ENCODE peak calls at places on chromosomes 12 and 14, in eight cellular contexts. One of them, this sample, is unnamed.

GRCh38 chr14:91872517-91873470 is 5.5 kb upstream of the TC2N start:
- DNase-seq in WTC11: no peak
- DNase-seq in body of pancreas: peak
- DNase-seq in endothelial cell: no peak
- DNase-seq in GM06990: peak
- DNase-seq in suprapubic skin: peak
- DNase-seq in OCI-LY7: peak
- DNase-seq in cardiac fibroblast: peak
- DNase-seq in this sample: no peak

GRCh38 chr14:41607966-41608663 is 1.4 kb downstream of the LRFN5 start:
- DNase-seq in WTC11: peak
- DNase-seq in body of pancreas: no peak
- DNase-seq in endothelial cell: peak
- DNase-seq in GM06990: no peak
- DNase-seq in suprapubic skin: no peak
- DNase-seq in OCI-LY7: no peak
- DNase-seq in cardiac fibroblast: no peak
- DNase-seq in this sample: no peak

GRCh38 chr14:72904840-72905561 is 11.1 kb upstream of the DPF3 start:
- DNase-seq in WTC11: peak
- DNase-seq in body of pancreas: peak
- DNase-seq in endothelial cell: peak
- DNase-seq in GM06990: no peak
- DNase-seq in suprapubic skin: peak
- DNase-seq in OCI-LY7: peak
- DNase-seq in cardiac fibroblast: peak
- DNase-seq in this sample: no peak

GRCh38 chr12:46371718-46372130 is 849 bp downstream of the SLC38A2 start:
- DNase-seq in WTC11: no peak
- DNase-seq in body of pancreas: peak
- DNase-seq in endothelial cell: peak
- DNase-seq in GM06990: no peak
- DNase-seq in suprapubic skin: peak
- DNase-seq in OCI-LY7: peak
- DNase-seq in cardiac fibroblast: no peak
- DNase-seq in this sample: peak

GRCh38 chr12:71671816-71672215 is 7.7 kb downstream of the THAP2 start:
- DNase-seq in WTC11: no peak
- DNase-seq in body of pancreas: no peak
- DNase-seq in endothelial cell: no peak
- DNase-seq in GM06990: no peak
- DNase-seq in suprapubic skin: no peak
- DNase-seq in OCI-LY7: no peak
- DNase-seq in cardiac fibroblast: no peak
- DNase-seq in this sample: no peak

GRCh38 chr12:64390275-64390851 is at the start of gene C12orf56:
- DNase-seq in WTC11: peak
- DNase-seq in body of pancreas: peak
- DNase-seq in endothelial cell: peak
- DNase-seq in GM06990: no peak
- DNase-seq in suprapubic skin: no peak
- DNase-seq in OCI-LY7: no peak
- DNase-seq in cardiac fibroblast: peak
- DNase-seq in this sample: no peak

GRCh38 chr14:37253905-37254304 is 56.2 kb downstream of the MIPOL1 start:
- DNase-seq in WTC11: no peak
- DNase-seq in body of pancreas: peak
- DNase-seq in endothelial cell: no peak
- DNase-seq in GM06990: no peak
- DNase-seq in suprapubic skin: no peak
- DNase-seq in OCI-LY7: no peak
- DNase-seq in cardiac fibroblast: peak
- DNase-seq in this sample: no peak

GRCh38 chr14:78425332-78425731 is 255.2 kb downstream of the NRXN3 start:
- DNase-seq in WTC11: peak
- DNase-seq in body of pancreas: no peak
- DNase-seq in endothelial cell: no peak
- DNase-seq in GM06990: no peak
- DNase-seq in suprapubic skin: no peak
- DNase-seq in OCI-LY7: no peak
- DNase-seq in cardiac fibroblast: no peak
- DNase-seq in this sample: no peak

GRCh38 chr14:81459421-81459820 is 59.3 kb upstream of the STON2 start:
- DNase-seq in WTC11: no peak
- DNase-seq in body of pancreas: no peak
- DNase-seq in endothelial cell: no peak
- DNase-seq in GM06990: no peak
- DNase-seq in suprapubic skin: no peak
- DNase-seq in OCI-LY7: peak
- DNase-seq in cardiac fibroblast: no peak
- DNase-seq in this sample: no peak

GRCh38 chr14:101073598-101073965 is 170.1 kb upstream of the RTL1 start:
- DNase-seq in WTC11: no peak
- DNase-seq in body of pancreas: no peak
- DNase-seq in endothelial cell: no peak
- DNase-seq in GM06990: no peak
- DNase-seq in suprapubic skin: peak
- DNase-seq in OCI-LY7: no peak
- DNase-seq in cardiac fibroblast: no peak
- DNase-seq in this sample: peak

GRCh38 chr12:121128908-121129704 is 3.6 kb upstream of the P2RX7 start:
- DNase-seq in WTC11: peak
- DNase-seq in body of pancreas: peak
- DNase-seq in endothelial cell: peak
- DNase-seq in GM06990: peak
- DNase-seq in suprapubic skin: peak
- DNase-seq in OCI-LY7: peak
- DNase-seq in cardiac fibroblast: peak
- DNase-seq in this sample: peak

GRCh38 chr12:125678589-125678993 is 613.4 kb downstream of the AACS start:
- DNase-seq in WTC11: no peak
- DNase-seq in body of pancreas: no peak
- DNase-seq in endothelial cell: no peak
- DNase-seq in GM06990: no peak
- DNase-seq in suprapubic skin: no peak
- DNase-seq in OCI-LY7: no peak
- DNase-seq in cardiac fibroblast: no peak
- DNase-seq in this sample: no peak

GRCh38 chr12:75888398-75888797 is 143.2 kb downstream of the PHLDA1 start:
- DNase-seq in WTC11: no peak
- DNase-seq in body of pancreas: no peak
- DNase-seq in endothelial cell: no peak
- DNase-seq in GM06990: no peak
- DNase-seq in suprapubic skin: no peak
- DNase-seq in OCI-LY7: no peak
- DNase-seq in cardiac fibroblast: no peak
- DNase-seq in this sample: no peak

GRCh38 chr12:75891072-75891471 is 140.5 kb downstream of the PHLDA1 start:
- DNase-seq in WTC11: no peak
- DNase-seq in body of pancreas: no peak
- DNase-seq in endothelial cell: no peak
- DNase-seq in GM06990: no peak
- DNase-seq in suprapubic skin: no peak
- DNase-seq in OCI-LY7: no peak
- DNase-seq in cardiac fibroblast: no peak
- DNase-seq in this sample: no peak

GRCh38 chr12:75890660-75891059 is 140.9 kb downstream of the PHLDA1 start:
- DNase-seq in WTC11: no peak
- DNase-seq in body of pancreas: no peak
- DNase-seq in endothelial cell: no peak
- DNase-seq in GM06990: no peak
- DNase-seq in suprapubic skin: no peak
- DNase-seq in OCI-LY7: no peak
- DNase-seq in cardiac fibroblast: no peak
- DNase-seq in this sample: no peak

GRCh38 chr12:75889214-75889613 is 142.4 kb downstream of the PHLDA1 start:
- DNase-seq in WTC11: peak
- DNase-seq in body of pancreas: no peak
- DNase-seq in endothelial cell: no peak
- DNase-seq in GM06990: no peak
- DNase-seq in suprapubic skin: no peak
- DNase-seq in OCI-LY7: no peak
- DNase-seq in cardiac fibroblast: no peak
- DNase-seq in this sample: no peak

GRCh38 chr12:75890141-75890540 is 141.4 kb downstream of the PHLDA1 start:
- DNase-seq in WTC11: no peak
- DNase-seq in body of pancreas: no peak
- DNase-seq in endothelial cell: no peak
- DNase-seq in GM06990: no peak
- DNase-seq in suprapubic skin: no peak
- DNase-seq in OCI-LY7: no peak
- DNase-seq in cardiac fibroblast: peak
- DNase-seq in this sample: no peak
- TF ChIP-seq CTCF in WTC11: no peak
- TF ChIP-seq CTCF in body of pancreas: no peak
- TF ChIP-seq CTCF in endothelial cell: no peak
- TF ChIP-seq CTCF in GM06990: no peak
- TF ChIP-seq CTCF in suprapubic skin: no peak
- TF ChIP-seq CTCF in OCI-LY7: no peak
- TF ChIP-seq CTCF in cardiac fibroblast: no peak
- TF ChIP-seq CTCF in this sample: no peak

GRCh38 chr12:110704231-110704630 is 15.3 kb upstream of the HVCN1 start:
- DNase-seq in WTC11: no peak
- DNase-seq in body of pancreas: no peak
- DNase-seq in endothelial cell: no peak
- DNase-seq in GM06990: no peak
- DNase-seq in suprapubic skin: no peak
- DNase-seq in OCI-LY7: no peak
- DNase-seq in cardiac fibroblast: no peak
- DNase-seq in this sample: no peak

GRCh38 chr12:110696283-110696682 is 7.4 kb upstream of the HVCN1 start:
- DNase-seq in WTC11: no peak
- DNase-seq in body of pancreas: no peak
- DNase-seq in endothelial cell: no peak
- DNase-seq in GM06990: no peak
- DNase-seq in suprapubic skin: no peak
- DNase-seq in OCI-LY7: no peak
- DNase-seq in cardiac fibroblast: no peak
- DNase-seq in this sample: no peak

GRCh38 chr12:110698171-110698902 is 9.4 kb upstream of the HVCN1 start:
- DNase-seq in WTC11: peak
- DNase-seq in body of pancreas: peak
- DNase-seq in endothelial cell: peak
- DNase-seq in GM06990: peak
- DNase-seq in suprapubic skin: peak
- DNase-seq in OCI-LY7: peak
- DNase-seq in cardiac fibroblast: peak
- DNase-seq in this sample: peak

GRCh38 chr12:110702081-110702480 is 13.2 kb upstream of the HVCN1 start:
- DNase-seq in WTC11: no peak
- DNase-seq in body of pancreas: no peak
- DNase-seq in endothelial cell: no peak
- DNase-seq in GM06990: no peak
- DNase-seq in suprapubic skin: no peak
- DNase-seq in OCI-LY7: no peak
- DNase-seq in cardiac fibroblast: no peak
- DNase-seq in this sample: no peak

GRCh38 chr12:110699591-110700445 is 10.9 kb upstream of the HVCN1 start:
- DNase-seq in WTC11: peak
- DNase-seq in body of pancreas: no peak
- DNase-seq in endothelial cell: no peak
- DNase-seq in GM06990: no peak
- DNase-seq in suprapubic skin: no peak
- DNase-seq in OCI-LY7: peak
- DNase-seq in cardiac fibroblast: no peak
- DNase-seq in this sample: no peak
- TF ChIP-seq CTCF in WTC11: no peak
- TF ChIP-seq CTCF in body of pancreas: no peak
- TF ChIP-seq CTCF in endothelial cell: no peak
- TF ChIP-seq CTCF in GM06990: no peak
- TF ChIP-seq CTCF in suprapubic skin: no peak
- TF ChIP-seq CTCF in OCI-LY7: peak
- TF ChIP-seq CTCF in cardiac fibroblast: no peak
- TF ChIP-seq CTCF in this sample: no peak

GRCh38 chr12:74646831-74647230 is 109.2 kb downstream of the ATXN7L3B start:
- DNase-seq in WTC11: no peak
- DNase-seq in body of pancreas: no peak
- DNase-seq in endothelial cell: no peak
- DNase-seq in GM06990: no peak
- DNase-seq in suprapubic skin: no peak
- DNase-seq in OCI-LY7: peak
- DNase-seq in cardiac fibroblast: peak
- DNase-seq in this sample: no peak
- TF ChIP-seq CTCF in WTC11: no peak
- TF ChIP-seq CTCF in body of pancreas: peak
- TF ChIP-seq CTCF in endothelial cell: no peak
- TF ChIP-seq CTCF in GM06990: no peak
- TF ChIP-seq CTCF in suprapubic skin: no peak
- TF ChIP-seq CTCF in OCI-LY7: peak
- TF ChIP-seq CTCF in cardiac fibroblast: no peak
- TF ChIP-seq CTCF in this sample: no peak

GRCh38 chr14:105486333-105486973 is at the start of gene CRIP1:
- DNase-seq in WTC11: no peak
- DNase-seq in body of pancreas: no peak
- DNase-seq in endothelial cell: no peak
- DNase-seq in GM06990: no peak
- DNase-seq in suprapubic skin: no peak
- DNase-seq in OCI-LY7: no peak
- DNase-seq in cardiac fibroblast: no peak
- DNase-seq in this sample: peak

GRCh38 chr14:105484069-105484996 is 2.4 kb upstream of the CRIP1 start:
- DNase-seq in WTC11: no peak
- DNase-seq in body of pancreas: no peak
- DNase-seq in endothelial cell: no peak
- DNase-seq in GM06990: no peak
- DNase-seq in suprapubic skin: peak
- DNase-seq in OCI-LY7: no peak
- DNase-seq in cardiac fibroblast: peak
- DNase-seq in this sample: no peak

GRCh38 chr14:105486974-105487448 is 325 bp downstream of the CRIP1 start:
- DNase-seq in WTC11: peak
- DNase-seq in body of pancreas: no peak
- DNase-seq in endothelial cell: no peak
- DNase-seq in GM06990: peak
- DNase-seq in suprapubic skin: peak
- DNase-seq in OCI-LY7: no peak
- DNase-seq in cardiac fibroblast: no peak
- DNase-seq in this sample: peak

GRCh38 chr14:105484997-105485393 is 1.7 kb upstream of the CRIP1 start:
- DNase-seq in WTC11: no peak
- DNase-seq in body of pancreas: no peak
- DNase-seq in endothelial cell: no peak
- DNase-seq in GM06990: no peak
- DNase-seq in suprapubic skin: no peak
- DNase-seq in OCI-LY7: no peak
- DNase-seq in cardiac fibroblast: no peak
- DNase-seq in this sample: no peak

DNA sequence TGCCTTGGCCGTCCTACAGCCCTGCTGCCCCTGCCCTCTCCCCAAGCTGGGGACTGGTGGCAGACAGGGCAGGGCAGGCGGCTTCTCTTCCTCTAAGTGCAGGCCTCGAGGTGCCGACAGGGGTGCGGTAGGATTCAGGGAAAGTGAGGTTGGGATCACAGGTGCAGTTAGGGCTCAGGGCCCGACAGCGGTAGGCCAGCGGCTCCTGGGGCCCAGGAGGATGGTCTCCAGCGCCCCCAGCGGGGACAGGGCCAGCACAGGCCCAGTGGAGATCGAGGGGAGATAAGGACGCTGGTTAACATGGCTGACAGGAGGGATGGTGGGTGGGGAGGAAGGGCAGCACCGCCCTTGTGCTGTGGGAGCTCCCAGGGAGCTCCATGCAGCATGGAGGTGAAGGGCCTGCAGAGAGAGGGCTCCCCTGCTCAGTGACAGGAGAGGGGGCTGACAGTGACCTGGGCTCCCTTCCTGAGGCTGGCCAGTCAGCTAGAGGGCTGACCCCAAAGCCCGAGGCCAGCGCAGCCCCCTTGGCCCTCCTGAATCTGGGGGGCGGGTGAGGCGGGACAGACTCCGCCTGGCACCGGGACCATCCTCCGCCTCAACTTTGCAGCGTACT is 860 bp upstream of the CRIP1 start:
- DNase-seq in WTC11: peak
- DNase-seq in body of pancreas: peak
- DNase-seq in endothelial cell: peak
- DNase-seq in GM06990: peak
- DNase-seq in suprapubic skin: no peak
- DNase-seq in OCI-LY7: no peak
- DNase-seq in cardiac fibroblast: no peak
- DNase-seq in this sample: peak
- TF ChIP-seq CTCF in WTC11: no peak
- TF ChIP-seq CTCF in body of pancreas: peak
- TF ChIP-seq CTCF in endothelial cell: no peak
- TF ChIP-seq CTCF in GM06990: peak
- TF ChIP-seq CTCF in suprapubic skin: no peak
- TF ChIP-seq CTCF in OCI-LY7: peak
- TF ChIP-seq CTCF in cardiac fibroblast: no peak
- TF ChIP-seq CTCF in this sample: no peak

This sample was measured in activated B cell treated with CpG ODN at 0.5 μM for 24 hours.